ENCODE peak calls at places on chromosome 11, in nine cellular contexts. O, H, Z, K, L, G, Y, P and F are unnamed samples.

GRCh38 chr11:118917488-118918127 is 8.1 kb downstream of the BCL9L start:
- DNase-seq in O (no peak), H (no peak), Z (no peak), K (peak), L (no peak), G (peak), Y (peak), P (peak), F (no peak)

GRCh38 chr11:75105462-75105925 is 8.8 kb upstream of the OR2AT4 start:
- DNase-seq in O (no peak), H (no peak), Z (no peak), K (no peak), L (peak), G (no peak), Y (no peak), P (no peak), F (peak)

GRCh38 chr11:115695677-115696451 is 191.6 kb upstream of the CADM1 start:
- DNase-seq in O (no peak), H (no peak), Z (no peak), K (no peak), L (no peak), G (no peak), Y (no peak), P (peak), F (no peak)

GRCh38 chr11:126253265-126253664 is 15.4 kb downstream of the SRPRA start:
- DNase-seq in O (no peak), H (no peak), Z (no peak), K (no peak), L (no peak), G (no peak), Y (no peak), P (no peak), F (no peak)

GRCh38 chr11:39304586-39304985 is 2154.9 kb downstream of the LRRC4C start:
- DNase-seq in O (no peak), H (no peak), Z (no peak), K (no peak), L (no peak), G (no peak), Y (no peak), P (no peak), F (no peak)

GRCh38 chr11:112247198-112247597 is 13.5 kb downstream of the PLET1 start:
- DNase-seq in O (no peak), H (no peak), Z (no peak), K (no peak), L (no peak), G (no peak), Y (no peak), P (no peak), F (no peak)

GRCh38 chr11:122646549-122647340 is 8.8 kb upstream of the UBASH3B start:
- DNase-seq in O (no peak), H (no peak), Z (no peak), K (no peak), L (no peak), G (no peak), Y (no peak), P (peak), F (no peak)

GRCh38 chr11:66593650-66594049 is 665 bp downstream of the CCS start:
- DNase-seq in O (no peak), H (no peak), Z (no peak), K (no peak), L (no peak), G (no peak), Y (no peak), P (no peak), F (no peak)

GRCh38 chr11:107859459-107860239 is 1.1 kb upstream of the SLC35F2 start:
- DNase-seq in O (no peak), H (no peak), Z (no peak), K (peak), L (peak), G (peak), Y (peak), P (peak), F (peak)

GRCh38 chr11:48384670-48385069 is 18.4 kb upstream of the OR4C5 start:
- DNase-seq in O (no peak), H (no peak), Z (no peak), K (no peak), L (peak), G (no peak), Y (no peak), P (no peak), F (peak)

GRCh38 chr11:96187779-96188624 is 155.0 kb downstream of the MAML2 start:
- DNase-seq in O (no peak), H (no peak), Z (no peak), K (peak), L (no peak), G (peak), Y (peak), P (no peak), F (peak)

GRCh38 chr11:43567396-43567975 is 113.1 kb upstream of the HSD17B12 start:
- DNase-seq in O (no peak), H (peak), Z (no peak), K (peak), L (no peak), G (no peak), Y (no peak), P (peak), F (peak)

GRCh38 chr11:69703711-69704507 is at the start of gene FGF19:
- DNase-seq in O (no peak), H (no peak), Z (no peak), K (peak), L (peak), G (no peak), Y (no peak), P (no peak), F (no peak)

GRCh38 chr11:116328851-116329250 is 443.9 kb downstream of the BUD13 start:
- DNase-seq in O (no peak), H (no peak), Z (no peak), K (no peak), L (no peak), G (no peak), Y (no peak), P (no peak), F (no peak)

GRCh38 chr11:774873-775592 is 2.3 kb downstream of the GATD1 start:
- DNase-seq in O (no peak), H (no peak), Z (no peak), K (peak), L (no peak), G (peak), Y (no peak), P (no peak), F (no peak)

GRCh38 chr11:122711831-122712378 is 56.4 kb downstream of the UBASH3B start:
- DNase-seq in O (no peak), H (peak), Z (no peak), K (no peak), L (no peak), G (peak), Y (no peak), P (no peak), F (no peak)

GRCh38 chr11:129283141-129283540 is 91.0 kb upstream of the ARHGAP32 start:
- DNase-seq in O (no peak), H (no peak), Z (no peak), K (peak), L (no peak), G (no peak), Y (no peak), P (no peak), F (no peak)

GRCh38 chr11:1229471-1230120 is 6.7 kb downstream of the MUC5B start:
- DNase-seq in O (no peak), H (no peak), Z (no peak), K (no peak), L (no peak), G (peak), Y (peak), P (no peak), F (no peak)

GRCh38 chr11:112620621-112621394 is 340.4 kb upstream of the NCAM1 start:
- DNase-seq in O (no peak), H (no peak), Z (no peak), K (peak), L (no peak), G (no peak), Y (no peak), P (no peak), F (peak)

GRCh38 chr11:69074786-69075185 is 26.1 kb downstream of the TPCN2 start:
- DNase-seq in O (no peak), H (no peak), Z (no peak), K (no peak), L (no peak), G (no peak), Y (no peak), P (no peak), F (no peak)

GRCh38 chr11:64339754-64340408 is at the start of gene CCDC88B:
- DNase-seq in O (peak), H (no peak), Z (peak), K (no peak), L (no peak), G (peak), Y (no peak), P (no peak), F (peak)

GRCh38 chr11:74824285-74824982 is 75.8 kb downstream of the RNF169 start:
- DNase-seq in O (no peak), H (no peak), Z (no peak), K (no peak), L (no peak), G (no peak), Y (no peak), P (no peak), F (no peak)

GRCh38 chr11:64028398-64029115 is 7.2 kb upstream of the FLRT1 start:
- DNase-seq in O (no peak), H (no peak), Z (no peak), K (no peak), L (peak), G (no peak), Y (no peak), P (peak), F (no peak)

GRCh38 chr11:114051558-114051957 is 8.0 kb upstream of the ZBTB16 start:
- DNase-seq in O (no peak), H (no peak), Z (no peak), K (no peak), L (no peak), G (no peak), Y (no peak), P (no peak), F (no peak)

GRCh38 chr11:74142624-74143023 is 28.2 kb downstream of the C2CD3 start:
- DNase-seq in O (no peak), H (no peak), Z (no peak), K (no peak), L (no peak), G (no peak), Y (no peak), P (no peak), F (no peak)

GRCh38 chr11:35404397-35404775 is 15.0 kb downstream of the SLC1A2 start:
- DNase-seq in O (no peak), H (no peak), Z (no peak), K (no peak), L (peak), G (peak), Y (peak), P (no peak), F (peak)

GRCh38 chr11:14537134-14537599 is 17.0 kb upstream of the PSMA1 start:
- DNase-seq in O (peak), H (no peak), Z (no peak), K (peak), L (peak), G (peak), Y (no peak), P (peak), F (peak)

GRCh38 chr11:109939176-109939810 is 153.9 kb upstream of the ZC3H12C start:
- DNase-seq in O (no peak), H (peak), Z (no peak), K (peak), L (peak), G (no peak), Y (no peak), P (peak), F (peak)

GRCh38 chr11:94028436-94028835 is 7.3 kb downstream of the HEPHL1 start:
- DNase-seq in O (no peak), H (no peak), Z (no peak), K (peak), L (no peak), G (no peak), Y (no peak), P (no peak), F (no peak)

GRCh38 chr11:40188848-40189247 is 1270.6 kb downstream of the LRRC4C start:
- DNase-seq in O (no peak), H (no peak), Z (no peak), K (no peak), L (no peak), G (no peak), Y (no peak), P (peak), F (no peak)

GRCh38 chr11:13997881-13998280 is 35.4 kb downstream of the SPON1 start:
- DNase-seq in O (no peak), H (no peak), Z (no peak), K (no peak), L (no peak), G (no peak), Y (no peak), P (no peak), F (no peak)

GRCh38 chr11:64059339-64060176 is 23.8 kb downstream of the FLRT1 start:
- DNase-seq in O (no peak), H (no peak), Z (no peak), K (no peak), L (no peak), G (no peak), Y (no peak), P (no peak), F (no peak)

GRCh38 chr11:75272391-75272790 is 31.8 kb downstream of the TPBGL start:
- DNase-seq in O (no peak), H (no peak), Z (no peak), K (no peak), L (no peak), G (no peak), Y (peak), P (no peak), F (no peak)

GRCh38 chr11:7019500-7020182 is 505 bp downstream of the ZNF214 start:
- DNase-seq in O (no peak), H (no peak), Z (no peak), K (peak), L (peak), G (peak), Y (peak), P (no peak), F (peak)

GRCh38 chr11:116960916-116961315 is 123.5 kb upstream of the APOA1 start:
- DNase-seq in O (no peak), H (no peak), Z (no peak), K (peak), L (no peak), G (no peak), Y (no peak), P (no peak), F (no peak)